ENCODE peak calls at places on chromosome 3, in ten cellular contexts. W is body of pancreas; H is fibroblast of pulmonary artery; M is CD8-positive, alpha-beta T cell; O is BE2C; Q is breast epithelium; J is AG09319; L is HAP-1; N is stimulated activated CD8-positive, alpha-beta memory T cell treated with anti-CD3 and anti-CD28 coated beads, Interleukin-7, amount 100 ng/mL, for 48 hours; F is iPS-NIHi11. A is an unnamed sample.

GRCh38 chr3:142117452-142117851 is 31.9 kb downstream of the TFDP2 start:
- DNase-seq in W (no peak), H (no peak), M (no peak), O (no peak), Q (no peak), J (no peak), L (no peak), N (no peak), F (no peak), A (no peak)

GRCh38 chr3:150765949-150766720 is 3.2 kb upstream of the SIAH2 start:
- DNase-seq in W (no peak), H (peak), M (no peak), O (no peak), Q (no peak), J (no peak), L (no peak), N (no peak), F (no peak), A (no peak)

GRCh38 chr3:48064292-48064829 is 48.1 kb upstream of the MAP4 start:
- DNase-seq in W (no peak), H (peak), M (no peak), O (no peak), Q (no peak), J (no peak), L (no peak), N (no peak), F (no peak), A (no peak)

GRCh38 chr3:67655364-67656121 is 1.1 kb upstream of the SUCLG2 start:
- DNase-seq in W (no peak), H (no peak), M (peak), O (peak), Q (peak), J (no peak), L (no peak), N (peak), F (no peak), A (peak)

GRCh38 chr3:131221731-131222130 is 159.8 kb upstream of the NUDT16 start:
- DNase-seq in W (no peak), H (peak), M (no peak), O (no peak), Q (no peak), J (no peak), L (no peak), N (no peak), F (no peak), A (no peak)

GRCh38 chr3:156899951-156900350 is 73.8 kb downstream of the LEKR1 start:
- DNase-seq in W (no peak), H (peak), M (no peak), O (no peak), Q (no peak), J (no peak), L (no peak), N (no peak), F (no peak), A (no peak)

GRCh38 chr3:56693750-56694149 is 10.7 kb upstream of the TASOR start:
- DNase-seq in W (no peak), H (peak), M (no peak), O (no peak), Q (no peak), J (no peak), L (no peak), N (no peak), F (no peak), A (no peak)

GRCh38 chr3:148903022-148903442 is 37.9 kb downstream of the CPA3 start:
- DNase-seq in W (no peak), H (no peak), M (no peak), O (no peak), Q (no peak), J (no peak), L (no peak), N (no peak), F (no peak), A (no peak)

GRCh38 chr3:78221796-78222195 is 1181.9 kb downstream of the ROBO2 start:
- DNase-seq in W (no peak), H (no peak), M (no peak), O (no peak), Q (no peak), J (no peak), L (no peak), N (no peak), F (no peak), A (no peak)

GRCh38 chr3:195117978-195118581 is 152.9 kb downstream of the XXYLT1 start:
- DNase-seq in W (peak), H (no peak), M (no peak), O (no peak), Q (no peak), J (no peak), L (no peak), N (no peak), F (no peak), A (no peak)

GRCh38 chr3:87333393-87333892 is 57.1 kb upstream of the POU1F1 start:
- DNase-seq in W (no peak), H (peak), M (no peak), O (no peak), Q (no peak), J (peak), L (peak), N (no peak), F (no peak), A (no peak)

GRCh38 chr3:28994161-28994905 is 286.5 kb upstream of the RBMS3 start:
- DNase-seq in W (no peak), H (no peak), M (no peak), O (no peak), Q (no peak), J (no peak), L (no peak), N (no peak), F (no peak), A (no peak)

A was measured in activated CD8-positive, alpha-beta memory T cell treated with anti-CD3 and anti-CD28 coated beads for 48 hours.